ENCODE peak calls at places on chromosomes 6 and 20, in eight cellular contexts. One of them, this sample, is unnamed.

GRCh38 chr6:157912326-157912725 is 69.3 kb upstream of the SYNJ2 start:
- DNase-seq in stomach: no peak
- DNase-seq in transverse colon: no peak
- DNase-seq in colonic mucosa: no peak
- DNase-seq in naive thymus-derived CD8-positive, alpha-beta T cell: no peak
- DNase-seq in amniotic stem cell: peak
- DNase-seq in aorta: no peak
- DNase-seq in NCI-H510A: no peak
- DNase-seq in this sample: no peak

GRCh38 chr6:114051031-114051430 is 80.1 kb upstream of the HDAC2 start:
- DNase-seq in amniotic stem cell: no peak
- DNase-seq in colonic mucosa: no peak
- DNase-seq in naive thymus-derived CD8-positive, alpha-beta T cell: no peak
- DNase-seq in NCI-H510A: no peak
- DNase-seq in stomach: no peak
- DNase-seq in transverse colon: no peak
- DNase-seq in aorta: no peak
- DNase-seq in this sample: no peak

GRCh38 chr20:45450097-45450818 is 19.3 kb upstream of the WFDC2 start:
- DNase-seq in naive thymus-derived CD8-positive, alpha-beta T cell: no peak
- DNase-seq in NCI-H510A: peak
- DNase-seq in colonic mucosa: peak
- DNase-seq in aorta: no peak
- DNase-seq in amniotic stem cell: no peak
- DNase-seq in stomach: no peak
- DNase-seq in transverse colon: peak
- DNase-seq in this sample: no peak

GRCh38 chr6:135555550-135555949 is 58.0 kb upstream of the AHI1 start:
- DNase-seq in amniotic stem cell: no peak
- DNase-seq in colonic mucosa: no peak
- DNase-seq in transverse colon: no peak
- DNase-seq in aorta: no peak
- DNase-seq in NCI-H510A: no peak
- DNase-seq in stomach: no peak
- DNase-seq in naive thymus-derived CD8-positive, alpha-beta T cell: no peak
- DNase-seq in this sample: no peak

GRCh38 chr20:51306081-51306480 is 236.4 kb downstream of the NFATC2 start:
- DNase-seq in transverse colon: no peak
- DNase-seq in amniotic stem cell: no peak
- DNase-seq in NCI-H510A: no peak
- DNase-seq in aorta: no peak
- DNase-seq in naive thymus-derived CD8-positive, alpha-beta T cell: no peak
- DNase-seq in colonic mucosa: no peak
- DNase-seq in stomach: no peak
- DNase-seq in this sample: no peak

GRCh38 chr20:45539382-45539781 is at the start of gene WFDC6:
- DNase-seq in stomach: no peak
- DNase-seq in aorta: no peak
- DNase-seq in colonic mucosa: no peak
- DNase-seq in NCI-H510A: no peak
- DNase-seq in transverse colon: no peak
- DNase-seq in amniotic stem cell: no peak
- DNase-seq in naive thymus-derived CD8-positive, alpha-beta T cell: no peak
- DNase-seq in this sample: no peak

GRCh38 chr6:2498224-2498623 is 252.5 kb downstream of the MYLK4 start:
- DNase-seq in NCI-H510A: no peak
- DNase-seq in amniotic stem cell: no peak
- DNase-seq in transverse colon: no peak
- DNase-seq in colonic mucosa: no peak
- DNase-seq in aorta: no peak
- DNase-seq in naive thymus-derived CD8-positive, alpha-beta T cell: no peak
- DNase-seq in stomach: no peak
- DNase-seq in this sample: no peak

GRCh38 chr6:72620866-72621242 is 1.0 kb upstream of the KCNQ5 start:
- DNase-seq in colonic mucosa: no peak
- DNase-seq in NCI-H510A: no peak
- DNase-seq in naive thymus-derived CD8-positive, alpha-beta T cell: no peak
- DNase-seq in stomach: no peak
- DNase-seq in amniotic stem cell: no peak
- DNase-seq in transverse colon: no peak
- DNase-seq in aorta: peak
- DNase-seq in this sample: no peak

GRCh38 chr20:43190332-43190953 is 737 bp upstream of the PTPRT start:
- DNase-seq in transverse colon: no peak
- DNase-seq in naive thymus-derived CD8-positive, alpha-beta T cell: no peak
- DNase-seq in aorta: no peak
- DNase-seq in stomach: no peak
- DNase-seq in NCI-H510A: no peak
- DNase-seq in amniotic stem cell: no peak
- DNase-seq in colonic mucosa: no peak
- DNase-seq in this sample: no peak

GRCh38 chr6:2102966-2103365 is 142.4 kb downstream of the GMDS start:
- DNase-seq in colonic mucosa: no peak
- DNase-seq in naive thymus-derived CD8-positive, alpha-beta T cell: no peak
- DNase-seq in aorta: no peak
- DNase-seq in amniotic stem cell: no peak
- DNase-seq in stomach: no peak
- DNase-seq in NCI-H510A: no peak
- DNase-seq in transverse colon: no peak
- DNase-seq in this sample: no peak

GRCh38 chr6:53321701-53322100 is 27.0 kb downstream of the ELOVL5 start:
- DNase-seq in aorta: no peak
- DNase-seq in naive thymus-derived CD8-positive, alpha-beta T cell: no peak
- DNase-seq in stomach: no peak
- DNase-seq in amniotic stem cell: no peak
- DNase-seq in NCI-H510A: no peak
- DNase-seq in transverse colon: no peak
- DNase-seq in colonic mucosa: no peak
- DNase-seq in this sample: no peak

GRCh38 chr20:48733296-48733790 is 94.5 kb downstream of the PREX1 start:
- DNase-seq in naive thymus-derived CD8-positive, alpha-beta T cell: no peak
- DNase-seq in transverse colon: no peak
- DNase-seq in NCI-H510A: no peak
- DNase-seq in stomach: no peak
- DNase-seq in aorta: no peak
- DNase-seq in amniotic stem cell: no peak
- DNase-seq in colonic mucosa: no peak
- DNase-seq in this sample: no peak

GRCh38 chr20:62900692-62901584 is 25.4 kb downstream of the DIDO1 start:
- DNase-seq in naive thymus-derived CD8-positive, alpha-beta T cell: no peak
- DNase-seq in NCI-H510A: peak
- DNase-seq in aorta: peak
- DNase-seq in stomach: peak
- DNase-seq in colonic mucosa: peak
- DNase-seq in transverse colon: peak
- DNase-seq in amniotic stem cell: no peak
- DNase-seq in this sample: peak

GRCh38 chr6:125114248-125114858 is 39.2 kb upstream of the TPD52L1 start:
- DNase-seq in transverse colon: peak
- DNase-seq in aorta: no peak
- DNase-seq in colonic mucosa: peak
- DNase-seq in amniotic stem cell: no peak
- DNase-seq in naive thymus-derived CD8-positive, alpha-beta T cell: no peak
- DNase-seq in NCI-H510A: no peak
- DNase-seq in stomach: peak
- DNase-seq in this sample: peak

GRCh38 chr6:128499079-128499705 is 21.2 kb downstream of the PTPRK start:
- DNase-seq in colonic mucosa: no peak
- DNase-seq in stomach: no peak
- DNase-seq in NCI-H510A: no peak
- DNase-seq in transverse colon: no peak
- DNase-seq in naive thymus-derived CD8-positive, alpha-beta T cell: no peak
- DNase-seq in aorta: no peak
- DNase-seq in amniotic stem cell: no peak
- DNase-seq in this sample: no peak

GRCh38 chr20:42906120-42906519 is 283.6 kb downstream of the PTPRT start:
- DNase-seq in colonic mucosa: no peak
- DNase-seq in stomach: no peak
- DNase-seq in aorta: no peak
- DNase-seq in transverse colon: no peak
- DNase-seq in amniotic stem cell: no peak
- DNase-seq in naive thymus-derived CD8-positive, alpha-beta T cell: no peak
- DNase-seq in NCI-H510A: no peak
- DNase-seq in this sample: no peak

GRCh38 chr6:116287668-116288282 is 8.0 kb upstream of the TSPYL1 start:
- DNase-seq in naive thymus-derived CD8-positive, alpha-beta T cell: no peak
- DNase-seq in NCI-H510A: no peak
- DNase-seq in aorta: no peak
- DNase-seq in amniotic stem cell: peak
- DNase-seq in colonic mucosa: no peak
- DNase-seq in transverse colon: no peak
- DNase-seq in stomach: no peak
- DNase-seq in this sample: no peak

GRCh38 chr20:37979021-37979985 is 54.0 kb downstream of the TTI1 start:
- DNase-seq in naive thymus-derived CD8-positive, alpha-beta T cell: no peak
- DNase-seq in amniotic stem cell: no peak
- DNase-seq in colonic mucosa: peak
- DNase-seq in stomach: no peak
- DNase-seq in transverse colon: no peak
- DNase-seq in NCI-H510A: no peak
- DNase-seq in aorta: no peak
- DNase-seq in this sample: no peak

GRCh38 chr6:51893356-51893755 is 194.1 kb downstream of the PKHD1 start:
- DNase-seq in NCI-H510A: no peak
- DNase-seq in amniotic stem cell: no peak
- DNase-seq in colonic mucosa: no peak
- DNase-seq in naive thymus-derived CD8-positive, alpha-beta T cell: no peak
- DNase-seq in stomach: no peak
- DNase-seq in transverse colon: no peak
- DNase-seq in aorta: no peak
- DNase-seq in this sample: no peak

GRCh38 chr6:157125531-157125930 is 197.8 kb downstream of the TMEM242 start:
- DNase-seq in aorta: no peak
- DNase-seq in naive thymus-derived CD8-positive, alpha-beta T cell: no peak
- DNase-seq in colonic mucosa: no peak
- DNase-seq in transverse colon: no peak
- DNase-seq in NCI-H510A: no peak
- DNase-seq in stomach: no peak
- DNase-seq in amniotic stem cell: no peak
- DNase-seq in this sample: no peak

GRCh38 chr6:117409863-117410262 is 15.9 kb downstream of the ROS1 start:
- DNase-seq in NCI-H510A: no peak
- DNase-seq in naive thymus-derived CD8-positive, alpha-beta T cell: no peak
- DNase-seq in transverse colon: no peak
- DNase-seq in aorta: no peak
- DNase-seq in amniotic stem cell: no peak
- DNase-seq in colonic mucosa: no peak
- DNase-seq in stomach: no peak
- DNase-seq in this sample: no peak

GRCh38 chr6:111772274-111772780 is 100.9 kb downstream of the FYN start:
- DNase-seq in transverse colon: no peak
- DNase-seq in NCI-H510A: no peak
- DNase-seq in aorta: no peak
- DNase-seq in naive thymus-derived CD8-positive, alpha-beta T cell: no peak
- DNase-seq in colonic mucosa: no peak
- DNase-seq in amniotic stem cell: no peak
- DNase-seq in stomach: no peak
- DNase-seq in this sample: no peak

GRCh38 chr6:36979343-36979742 is 6.7 kb downstream of the MTCH1 start:
- DNase-seq in colonic mucosa: peak
- DNase-seq in naive thymus-derived CD8-positive, alpha-beta T cell: peak
- DNase-seq in NCI-H510A: no peak
- DNase-seq in transverse colon: peak
- DNase-seq in stomach: peak
- DNase-seq in amniotic stem cell: no peak
- DNase-seq in aorta: no peak
- DNase-seq in this sample: peak

GRCh38 chr6:18990313-18990978 is 603.3 kb downstream of the RNF144B start:
- DNase-seq in stomach: peak
- DNase-seq in amniotic stem cell: no peak
- DNase-seq in aorta: peak
- DNase-seq in colonic mucosa: peak
- DNase-seq in naive thymus-derived CD8-positive, alpha-beta T cell: no peak
- DNase-seq in transverse colon: peak
- DNase-seq in NCI-H510A: peak
- DNase-seq in this sample: peak

GRCh38 chr20:31608256-31608980 is 3.3 kb downstream of the ID1 start:
- DNase-seq in colonic mucosa: peak
- DNase-seq in amniotic stem cell: no peak
- DNase-seq in NCI-H510A: peak
- DNase-seq in transverse colon: peak
- DNase-seq in aorta: peak
- DNase-seq in naive thymus-derived CD8-positive, alpha-beta T cell: no peak
- DNase-seq in stomach: peak
- DNase-seq in this sample: peak

This sample was measured in mucosa of gallbladder.